ENCODE peak calls at places on chromosome 4, in five cellular contexts. L, F, V, H and Q are unnamed samples. For H3K27me3 and H3K9me3, the result is how much of the 10 kb centered on the place peaks cover.

GRCh38 chr4:149881744-149882143 is 66.1 kb upstream of the IQCM start:
- DNase-seq in L (no peak), F (no peak), V (no peak), H (no peak), Q (no peak)

GRCh38 chr4:73259552-73260140 is 1.0 kb upstream of the ANKRD17 start:
- DNase-seq in L (no peak), F (no peak), V (no peak), H (no peak), Q (no peak)

GRCh38 chr4:14520171-14520570 is 482.1 kb upstream of the CPEB2 start:
- DNase-seq in L (no peak), F (no peak), V (no peak), H (no peak), Q (no peak)

GRCh38 chr4:7151668-7152227 is 40.6 kb upstream of the SORCS2 start:
- DNase-seq in L (no peak), F (no peak), V (no peak), H (no peak), Q (peak)

GRCh38 chr4:95506264-95506663 is 42.5 kb downstream of the UNC5C start:
- DNase-seq in L (no peak), F (no peak), V (no peak), H (no peak), Q (no peak)

GRCh38 chr4:154658680-154659402 is 46.4 kb upstream of the FGG start:
- DNase-seq in L (no peak), F (no peak), V (no peak), H (no peak), Q (no peak)

GRCh38 chr4:89797117-89797516 is 39.8 kb downstream of the SNCA start:
- DNase-seq in L (no peak), F (no peak), V (no peak), H (no peak), Q (no peak)

GRCh38 chr4:109962401-109962800 is 49.7 kb downstream of the EGF start:
- DNase-seq in L (no peak), F (no peak), V (no peak), H (no peak), Q (no peak)

GRCh38 chr4:35500812-35501211 is 743.5 kb downstream of the ARAP2 start:
- DNase-seq in L (no peak), F (no peak), V (no peak), H (no peak), Q (no peak)

GRCh38 chr4:52959545-52959944 is 97.4 kb downstream of the RASL11B start:
- DNase-seq in L (no peak), F (no peak), V (no peak), H (no peak), Q (no peak)

GRCh38 chr4:186844059-186844681 is 120.5 kb upstream of the FAT1 start:
- DNase-seq in L (no peak), F (no peak), V (peak), H (peak), Q (no peak)

GRCh38 chr4:81652069-81652478 is 180.4 kb upstream of the RASGEF1B start:
- DNase-seq in L (no peak), F (no peak), V (no peak), H (no peak), Q (no peak)

GRCh38 chr4:131649227-131649626 is 1499.9 kb upstream of the PCDH10 start:
- DNase-seq in L (no peak), F (no peak), V (no peak), H (no peak), Q (no peak)

GRCh38 chr4:84994280-84994679 is 27.8 kb upstream of the WDFY3 start:
- DNase-seq in L (no peak), F (no peak), V (no peak), H (no peak), Q (no peak)

GRCh38 chr4:52889354-52889753 is 27.2 kb downstream of the RASL11B start:
- DNase-seq in L (no peak), F (no peak), V (no peak), H (no peak), Q (no peak)

GRCh38 chr4:25014965-25015506 is 15.7 kb downstream of the LGI2 start:
- DNase-seq in L (no peak), F (no peak), V (no peak), H (no peak), Q (no peak)

GRCh38 chr4:126890994-126891393 is 741.8 kb upstream of the INTU start:
- DNase-seq in L (no peak), F (no peak), V (no peak), H (no peak), Q (no peak)

GRCh38 chr4:112061418-112061817 is 83.8 kb upstream of the FAM241A start:
- DNase-seq in L (no peak), F (no peak), V (no peak), H (no peak), Q (no peak)

GRCh38 chr4:184399505-184399893 is 74.9 kb downstream of the IRF2 start:
- DNase-seq in L (no peak), F (no peak), V (no peak), H (no peak), Q (no peak)

GRCh38 chr4:109419679-109420078 is 13.9 kb upstream of the SEC24B start:
- DNase-seq in L (no peak), F (no peak), V (no peak), H (no peak), Q (no peak)

GRCh38 chr4:114161809-114162208 is 182.4 kb upstream of the ARSJ start:
- DNase-seq in L (no peak), F (no peak), V (no peak), H (no peak), Q (no peak)

GRCh38 chr4:119244832-119245231 is 32.3 kb downstream of the USP53 start:
- DNase-seq in L (no peak), F (no peak), V (no peak), H (no peak), Q (no peak)

GRCh38 chr4:157222764-157223145 is 2.2 kb downstream of the GRIA2 start:
- DNase-seq in L (no peak), F (no peak), V (no peak), H (no peak), Q (no peak)
- H3K27me3 ChIP-seq in L (half or more), F (half or more), V (half or more), H (half or more), Q (under half)

DNA sequence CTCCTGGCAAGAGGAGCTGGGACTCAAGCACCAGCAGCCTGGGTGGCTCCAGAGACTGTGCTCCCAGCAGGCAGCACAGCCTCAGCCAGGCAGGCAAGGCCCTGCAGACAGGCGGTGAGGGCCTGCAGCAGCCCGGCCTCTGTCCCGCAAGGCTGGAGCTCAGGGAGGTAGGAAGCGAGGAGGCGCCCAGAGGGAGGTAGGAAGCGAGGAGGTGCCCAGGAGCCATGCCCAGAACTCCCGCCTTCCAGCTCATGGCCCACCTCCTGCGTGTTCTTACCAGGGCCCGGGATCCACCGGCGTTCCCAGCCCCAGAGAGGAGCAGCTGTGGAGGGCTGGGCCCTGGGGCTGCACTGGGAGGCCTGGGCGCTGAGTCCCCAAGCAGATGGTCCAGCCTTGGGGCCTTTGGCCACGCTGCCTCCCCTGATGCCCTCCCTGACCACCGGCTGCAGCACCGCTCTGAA is 133.1 kb downstream of the HMX1 start:
- DNase-seq in L (no peak), F (no peak), V (no peak), H (no peak), Q (no peak)
- H3K9me3 ChIP-seq in L (under half), F (under half), V (under half), H (under half), Q (under half)

GRCh38 chr4:4388418-4388817 is 1.5 kb downstream of the NSG1 start:
- DNase-seq in L (no peak), F (no peak), V (no peak), H (no peak), Q (no peak)
- H3K27me3 ChIP-seq in L (half or more), F (half or more), V (under half), H (half or more), Q (half or more)

GRCh38 chr4:152817331-152817730 is 37.6 kb downstream of the ARFIP1 start:
- DNase-seq in L (no peak), F (no peak), V (no peak), H (no peak), Q (no peak)

GRCh38 chr4:152815078-152815477 is 35.3 kb downstream of the ARFIP1 start:
- DNase-seq in L (no peak), F (no peak), V (no peak), H (no peak), Q (no peak)

GRCh38 chr4:152820073-152820472 is 40.3 kb downstream of the ARFIP1 start:
- DNase-seq in L (no peak), F (no peak), V (no peak), H (no peak), Q (no peak)

GRCh38 chr4:152822323-152822722 is 42.6 kb downstream of the ARFIP1 start:
- DNase-seq in L (no peak), F (no peak), V (no peak), H (no peak), Q (no peak)

GRCh38 chr4:152819026-152819645 is 39.4 kb downstream of the ARFIP1 start:
- DNase-seq in L (no peak), F (no peak), V (no peak), H (no peak), Q (no peak)
- H3K9me3 ChIP-seq in L (under half), F (under half), V (under half), H (under half), Q (under half)

GRCh38 chr4:37742149-37742548 is 56.0 kb upstream of the RELL1 start:
- DNase-seq in L (no peak), F (no peak), V (no peak), H (no peak), Q (no peak)
- H3K27me3 ChIP-seq in L (under half), F (under half), V (under half), H (under half), Q (under half)

DNA sequence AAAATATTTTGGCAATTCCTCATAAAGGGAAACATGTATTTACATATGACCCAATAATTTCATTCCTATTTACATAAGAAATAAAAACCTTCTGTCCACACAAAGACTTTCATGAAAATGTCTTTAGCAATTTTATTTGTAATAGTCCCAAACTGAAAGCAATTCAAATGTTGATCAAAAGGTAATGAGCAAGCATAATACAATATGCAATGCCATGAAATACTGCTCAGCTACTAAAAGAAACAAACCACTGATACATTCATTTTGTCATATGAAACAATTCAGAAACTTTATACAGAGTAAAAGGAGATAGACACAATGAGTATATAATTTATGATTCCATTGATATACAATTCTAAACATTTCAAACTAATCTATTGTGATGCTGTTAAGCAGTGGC is 335.8 kb downstream of the GASK1B start:
- DNase-seq in L (no peak), F (no peak), V (no peak), H (no peak), Q (no peak)
- H3K9me3 ChIP-seq in L (under half), F (under half), V (under half), H (under half), Q (under half)

DNA sequence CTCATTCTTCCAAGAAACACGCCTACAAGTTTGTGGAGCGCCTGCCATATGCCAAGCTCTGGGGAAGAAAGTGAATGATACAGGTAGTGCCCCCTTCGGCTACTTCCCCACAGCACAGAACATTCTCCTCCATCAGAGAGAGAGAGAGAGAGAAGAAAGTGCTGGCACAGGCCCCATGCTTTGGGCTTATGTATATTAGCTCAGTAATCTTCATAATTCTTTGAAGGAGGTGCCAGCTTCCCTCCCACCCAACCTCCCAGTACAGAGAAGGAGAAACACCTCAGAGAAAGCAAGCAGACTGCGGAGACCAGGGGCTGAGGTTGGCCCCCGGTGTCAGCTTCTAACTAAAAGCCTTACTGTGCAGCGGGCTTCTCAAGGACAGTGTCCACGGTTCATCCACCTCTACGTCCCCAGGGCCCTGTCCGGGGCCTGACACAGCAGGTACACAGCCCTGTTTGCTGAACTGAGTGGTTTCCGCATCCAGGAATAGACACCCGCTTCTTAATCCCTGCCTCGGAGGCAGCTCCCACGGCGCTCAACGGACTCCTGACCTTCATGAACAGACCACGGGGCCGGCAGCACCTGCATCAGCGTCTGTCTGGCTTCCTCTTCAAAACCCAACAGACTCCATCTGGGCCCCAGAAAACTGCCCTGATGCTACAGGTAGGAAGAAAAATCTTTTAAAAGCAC is 50.2 kb downstream of the JAKMIP1 start:
- DNase-seq in L (peak), F (no peak), V (no peak), H (no peak), Q (no peak)
- H3K27me3 ChIP-seq in L (under half), F (under half), V (under half), H (half or more), Q (under half)